ENCODE peak calls at places on chromosomes 5 and 9, in five cellular contexts. One of them, this sample, is unnamed.

GRCh38 chr9:27073841-27074728 is 34.9 kb upstream of the TEK start:
- DNase-seq in IMR-90: peak; percentile 34
- DNase-seq in spleen: no peak
- DNase-seq in thyroid gland: no peak
- DNase-seq in sigmoid colon: no peak
- DNase-seq in this sample: no peak

GRCh38 chr9:104177003-104177611 is 83.0 kb downstream of the SMC2 start:
- DNase-seq in IMR-90: no peak
- DNase-seq in spleen: no peak
- DNase-seq in thyroid gland: peak; percentile 6
- DNase-seq in sigmoid colon: no peak
- DNase-seq in this sample: no peak

GRCh38 chr5:35811108-35811741 is 45.5 kb upstream of the IL7R start:
- DNase-seq in IMR-90: peak; percentile 47
- DNase-seq in spleen: no peak
- DNase-seq in thyroid gland: no peak
- DNase-seq in sigmoid colon: no peak
- DNase-seq in this sample: no peak

GRCh38 chr5:85760519-85760918 is 857.2 kb upstream of the COX7C start:
- DNase-seq in IMR-90: no peak
- DNase-seq in spleen: no peak
- DNase-seq in thyroid gland: no peak
- DNase-seq in sigmoid colon: no peak
- DNase-seq in this sample: no peak

GRCh38 chr9:83280259-83280658 is 217.3 kb upstream of the RASEF start:
- DNase-seq in IMR-90: no peak
- DNase-seq in spleen: no peak
- DNase-seq in thyroid gland: no peak
- DNase-seq in sigmoid colon: no peak
- DNase-seq in this sample: no peak

GRCh38 chr9:36991516-36992134 is 42.4 kb downstream of the PAX5 start:
- DNase-seq in IMR-90: no peak
- DNase-seq in spleen: no peak
- DNase-seq in thyroid gland: no peak
- DNase-seq in sigmoid colon: no peak
- DNase-seq in this sample: no peak

GRCh38 chr5:31504520-31504919 is 27.4 kb downstream of the DROSHA start:
- DNase-seq in IMR-90: no peak
- DNase-seq in spleen: no peak
- DNase-seq in thyroid gland: no peak
- DNase-seq in sigmoid colon: no peak
- DNase-seq in this sample: no peak

GRCh38 chr9:94602666-94603065 is 9.0 kb upstream of the FBP2 start:
- DNase-seq in IMR-90: no peak
- DNase-seq in spleen: peak; percentile 59
- DNase-seq in thyroid gland: no peak
- DNase-seq in sigmoid colon: no peak
- DNase-seq in this sample: no peak

GRCh38 chr9:38038307-38039089 is 30.5 kb downstream of the SHB start:
- DNase-seq in IMR-90: no peak
- DNase-seq in spleen: no peak
- DNase-seq in thyroid gland: no peak
- DNase-seq in sigmoid colon: peak; percentile 67
- DNase-seq in this sample: no peak

GRCh38 chr9:5557606-5558587 is 47.6 kb downstream of the PDCD1LG2 start:
- DNase-seq in IMR-90: no peak
- DNase-seq in spleen: no peak
- DNase-seq in thyroid gland: no peak
- DNase-seq in sigmoid colon: no peak
- DNase-seq in this sample: no peak

GRCh38 chr9:73008273-73008672 is 55.4 kb upstream of the ALDH1A1 start:
- DNase-seq in IMR-90: no peak
- DNase-seq in spleen: no peak
- DNase-seq in thyroid gland: no peak
- DNase-seq in sigmoid colon: no peak
- DNase-seq in this sample: no peak

GRCh38 chr5:56638061-56638621 is 177.2 kb upstream of the MAP3K1 start:
- DNase-seq in IMR-90: no peak
- DNase-seq in spleen: no peak
- DNase-seq in thyroid gland: no peak
- DNase-seq in sigmoid colon: no peak
- DNase-seq in this sample: no peak

GRCh38 chr9:79731483-79731882 is 159.7 kb downstream of the TLE4 start:
- DNase-seq in IMR-90: no peak
- DNase-seq in spleen: no peak
- DNase-seq in thyroid gland: no peak
- DNase-seq in sigmoid colon: no peak
- DNase-seq in this sample: no peak

GRCh38 chr5:75275736-75276135 is 39.1 kb upstream of the ANKRD31 start:
- DNase-seq in IMR-90: no peak
- DNase-seq in spleen: no peak
- DNase-seq in thyroid gland: no peak
- DNase-seq in sigmoid colon: no peak
- DNase-seq in this sample: no peak

GRCh38 chr5:75412111-75412990 is 75.3 kb downstream of the HMGCR start:
- DNase-seq in IMR-90: peak; percentile 91
- DNase-seq in spleen: no peak
- DNase-seq in thyroid gland: no peak
- DNase-seq in sigmoid colon: no peak
- DNase-seq in this sample: no peak

GRCh38 chr5:67043789-67044511 is 152.6 kb downstream of the CD180 start:
- DNase-seq in IMR-90: no peak
- DNase-seq in spleen: no peak
- DNase-seq in thyroid gland: no peak
- DNase-seq in sigmoid colon: no peak
- DNase-seq in this sample: no peak

GRCh38 chr5:172757394-172758010 is 13.5 kb downstream of the DUSP1 start:
- DNase-seq in IMR-90: no peak
- DNase-seq in spleen: peak; percentile 69
- DNase-seq in thyroid gland: no peak
- DNase-seq in sigmoid colon: peak; percentile 54
- DNase-seq in this sample: peak; percentile 60

GRCh38 chr5:142661143-142661542 is 24.7 kb downstream of the FGF1 start:
- DNase-seq in IMR-90: no peak
- DNase-seq in spleen: no peak
- DNase-seq in thyroid gland: no peak
- DNase-seq in sigmoid colon: no peak
- DNase-seq in this sample: no peak

GRCh38 chr9:81871695-81872094 is 56.5 kb upstream of the SPATA31D4 start:
- DNase-seq in IMR-90: peak; percentile 82
- DNase-seq in spleen: no peak
- DNase-seq in thyroid gland: no peak
- DNase-seq in sigmoid colon: no peak
- DNase-seq in this sample: no peak

GRCh38 chr5:64181440-64181839 is 15.8 kb downstream of the RNF180 start:
- DNase-seq in IMR-90: no peak
- DNase-seq in spleen: no peak
- DNase-seq in thyroid gland: no peak
- DNase-seq in sigmoid colon: no peak
- DNase-seq in this sample: no peak

GRCh38 chr9:131145245-131145644 is 19.9 kb downstream of the NUP214 start:
- DNase-seq in IMR-90: no peak
- DNase-seq in spleen: no peak
- DNase-seq in thyroid gland: no peak
- DNase-seq in sigmoid colon: no peak
- DNase-seq in this sample: no peak

GRCh38 chr5:76016258-76016657 is 66.9 kb upstream of the SV2C start:
- DNase-seq in IMR-90: no peak
- DNase-seq in spleen: no peak
- DNase-seq in thyroid gland: no peak
- DNase-seq in sigmoid colon: no peak
- DNase-seq in this sample: no peak

GRCh38 chr5:122183098-122183794 is 53.9 kb downstream of the ZNF474 start:
- DNase-seq in IMR-90: peak; percentile 76
- DNase-seq in spleen: no peak
- DNase-seq in thyroid gland: peak; percentile 96
- DNase-seq in sigmoid colon: peak; percentile 82
- DNase-seq in this sample: peak; percentile 88

GRCh38 chr5:143033535-143034260 is 263.5 kb downstream of the ARHGAP26 start:
- DNase-seq in IMR-90: peak; percentile 95
- DNase-seq in spleen: no peak
- DNase-seq in thyroid gland: no peak
- DNase-seq in sigmoid colon: no peak
- DNase-seq in this sample: no peak

GRCh38 chr9:124605258-124605657 is 98.1 kb upstream of the NR5A1 start:
- DNase-seq in IMR-90: no peak
- DNase-seq in spleen: no peak
- DNase-seq in thyroid gland: peak; percentile 76
- DNase-seq in sigmoid colon: no peak
- DNase-seq in this sample: no peak

GRCh38 chr9:85427749-85428148 is 314.0 kb downstream of the AGTPBP1 start:
- DNase-seq in IMR-90: no peak
- DNase-seq in spleen: no peak
- DNase-seq in thyroid gland: no peak
- DNase-seq in sigmoid colon: no peak
- DNase-seq in this sample: no peak

GRCh38 chr9:72952914-72953313 is at the start of gene ALDH1A1:
- DNase-seq in IMR-90: no peak
- DNase-seq in spleen: no peak
- DNase-seq in thyroid gland: peak; percentile 72
- DNase-seq in sigmoid colon: no peak
- DNase-seq in this sample: no peak

GRCh38 chr9:68981825-68982224 is 32.1 kb downstream of the PRKACG start:
- DNase-seq in IMR-90: no peak
- DNase-seq in spleen: no peak
- DNase-seq in thyroid gland: peak; percentile 12
- DNase-seq in sigmoid colon: no peak
- DNase-seq in this sample: no peak

GRCh38 chr5:142770650-142771609 is 753 bp downstream of the ARHGAP26 start:
- DNase-seq in IMR-90: no peak
- DNase-seq in spleen: peak; percentile 94
- DNase-seq in thyroid gland: peak; percentile 62
- DNase-seq in sigmoid colon: peak; percentile 82
- DNase-seq in this sample: peak; percentile 84

GRCh38 chr5:14305045-14305444 is 161.9 kb downstream of the TRIO start:
- DNase-seq in IMR-90: peak; percentile 94
- DNase-seq in spleen: no peak
- DNase-seq in thyroid gland: no peak
- DNase-seq in sigmoid colon: no peak
- DNase-seq in this sample: no peak

GRCh38 chr9:35341585-35341984 is 148.3 kb upstream of the RUSC2 start:
- DNase-seq in IMR-90: peak; percentile 85
- DNase-seq in spleen: no peak
- DNase-seq in thyroid gland: peak; percentile 44
- DNase-seq in sigmoid colon: peak; percentile 66
- DNase-seq in this sample: no peak

GRCh38 chr9:7382365-7382764 is 417.2 kb downstream of the DMAC1 start:
- DNase-seq in IMR-90: no peak
- DNase-seq in spleen: no peak
- DNase-seq in thyroid gland: no peak
- DNase-seq in sigmoid colon: no peak
- DNase-seq in this sample: no peak

GRCh38 chr5:95958308-95959014 is 3.2 kb downstream of the ELL2 start:
- DNase-seq in IMR-90: peak; percentile 54
- DNase-seq in spleen: no peak
- DNase-seq in thyroid gland: no peak
- DNase-seq in sigmoid colon: no peak
- DNase-seq in this sample: no peak
- TF ChIP-seq POLR2A in IMR-90: peak; percentile 47
- TF ChIP-seq POLR2A in spleen: no peak
- TF ChIP-seq POLR2A in thyroid gland: no peak
- TF ChIP-seq POLR2A in sigmoid colon: no peak
- TF ChIP-seq POLR2A in this sample: no peak

GRCh38 chr9:136261686-136262430 is 16.2 kb upstream of the QSOX2 start:
- DNase-seq in IMR-90: no peak
- DNase-seq in spleen: no peak
- DNase-seq in thyroid gland: no peak
- DNase-seq in sigmoid colon: no peak
- DNase-seq in this sample: no peak
- H3K4me1 ChIP-seq in IMR-90: no peaks in the 10 kb centered on the region
- H3K4me1 ChIP-seq in spleen: peaks cover 5% of the 10 kb centered on the region
- H3K4me1 ChIP-seq in thyroid gland: no peaks in the 10 kb centered on the region
- H3K4me1 ChIP-seq in sigmoid colon: no peaks in the 10 kb centered on the region
- H3K4me1 ChIP-seq in this sample: peaks cover under 1% of the 10 kb centered on the region

GRCh38 chr9:32526042-32526706 is at the start of gene RIGI:
- DNase-seq in IMR-90: peak; percentile 93
- DNase-seq in spleen: peak; percentile 95
- DNase-seq in thyroid gland: peak; percentile 96
- DNase-seq in sigmoid colon: peak; percentile 96
- DNase-seq in this sample: peak; percentile 96
- TF ChIP-seq POLR2A in IMR-90: peak; percentile 78
- TF ChIP-seq POLR2A in spleen: no peak
- TF ChIP-seq POLR2A in thyroid gland: no peak
- TF ChIP-seq POLR2A in sigmoid colon: peak; percentile 60
- TF ChIP-seq POLR2A in this sample: peak; percentile 58

DNA sequence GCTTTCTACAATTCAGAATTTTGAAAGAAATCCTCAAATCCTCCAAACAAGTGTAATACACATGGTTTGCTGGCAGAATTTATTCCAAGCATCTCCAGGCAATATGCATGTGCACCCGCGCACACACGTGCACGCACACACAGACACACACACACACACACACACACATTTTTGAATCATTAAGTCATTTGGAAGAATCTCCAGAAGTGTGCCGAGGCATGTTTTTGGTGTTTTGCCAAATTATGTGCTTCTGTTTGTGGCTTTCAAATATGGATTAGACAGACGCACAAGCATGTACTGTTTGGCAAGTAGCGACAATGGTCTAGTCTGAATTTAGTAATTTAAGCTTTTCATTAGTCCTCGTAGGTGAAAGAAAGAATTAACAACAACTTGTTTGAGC is 36.7 kb downstream of the NFIB start:
- DNase-seq in IMR-90: peak; percentile 75
- DNase-seq in spleen: no peak
- DNase-seq in thyroid gland: no peak
- DNase-seq in sigmoid colon: no peak
- DNase-seq in this sample: no peak
- H3K4me1 ChIP-seq in IMR-90: peaks cover 5% of the 10 kb centered on the region
- H3K4me1 ChIP-seq in spleen: peaks cover 13% of the 10 kb centered on the region
- H3K4me1 ChIP-seq in thyroid gland: peaks cover 27% of the 10 kb centered on the region
- H3K4me1 ChIP-seq in sigmoid colon: peaks cover 97% of the 10 kb centered on the region
- H3K4me1 ChIP-seq in this sample: peaks cover 65% of the 10 kb centered on the region

DNA sequence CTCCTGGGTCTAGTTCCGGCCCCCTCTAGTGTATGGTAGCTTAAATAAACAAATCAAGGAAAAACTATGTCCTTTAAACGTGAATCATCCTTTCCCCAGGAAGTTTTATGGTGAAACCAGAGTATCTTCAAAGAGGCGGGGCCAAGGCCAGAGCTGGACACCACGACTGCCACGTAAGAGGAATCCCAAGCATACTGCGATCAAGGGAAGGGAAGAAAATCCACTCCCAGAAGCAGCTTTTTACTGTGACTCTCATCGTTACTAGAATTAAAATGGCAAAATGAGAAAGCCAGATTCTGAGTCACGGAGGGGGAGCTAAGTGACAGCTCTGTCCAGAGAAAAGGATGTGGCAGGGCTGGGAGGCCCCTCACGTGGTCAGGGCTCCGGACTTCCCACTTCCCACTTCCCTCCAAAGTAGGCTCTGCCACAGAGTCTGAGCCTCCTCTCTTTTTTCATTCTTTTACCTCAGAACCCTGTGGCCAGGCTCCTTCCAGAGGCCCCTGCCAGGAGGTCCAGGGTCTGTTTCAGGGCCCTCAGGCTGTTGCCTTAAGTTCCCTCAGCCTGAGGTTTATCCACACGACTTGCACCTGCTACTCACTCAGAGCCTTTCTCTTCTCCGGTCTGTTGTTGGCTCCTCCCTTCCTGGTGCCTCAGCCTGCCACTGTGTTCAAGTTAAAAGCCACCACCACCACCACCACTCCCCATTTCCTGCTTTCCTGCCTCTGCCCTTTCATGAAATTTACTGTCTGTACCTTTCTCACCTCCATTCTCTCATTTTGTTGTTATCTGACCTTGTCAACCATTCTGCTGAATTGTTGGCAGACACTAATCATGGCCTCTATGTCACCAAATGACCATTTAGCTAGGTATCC is 1.4 kb upstream of the GLRX start:
- DNase-seq in IMR-90: peak; percentile 97
- DNase-seq in spleen: peak; percentile 88
- DNase-seq in thyroid gland: no peak
- DNase-seq in sigmoid colon: peak; percentile 92
- DNase-seq in this sample: peak; percentile 83
- TF ChIP-seq POLR2A in IMR-90: peak; percentile 67
- TF ChIP-seq POLR2A in spleen: no peak
- TF ChIP-seq POLR2A in thyroid gland: no peak
- TF ChIP-seq POLR2A in sigmoid colon: no peak
- TF ChIP-seq POLR2A in this sample: no peak

This sample was measured in suprapubic skin.